ENCODE peak calls at places on chromosomes 7 and 10, in five cellular contexts. S is activated B cell treated with CpG ODN at 0.5 μM for 24 hours; K is activated T-helper 1 cell treated with anti-CD3 and anti-CD28 coated beads, Interleukin-2, amount 50 U/mL, for 16 hours; M is endothelial cell of umbilical vein; F is stimulated activated CD8-positive, alpha-beta memory T cell treated with anti-CD3 and anti-CD28 coated beads, Interleukin-2, amount 100 ng/mL, for 1 hour. G is an unnamed sample.

GRCh38 chr10:116984202-116984993 is 20.6 kb downstream of the SHTN1 start:
- DNase-seq in S (no peak), K (no peak), M (no peak), F (no peak), G (no peak)

GRCh38 chr7:43431020-43431595 is 151.8 kb upstream of the STK17A start:
- DNase-seq in S (no peak), K (no peak), M (no peak), F (no peak), G (no peak)

GRCh38 chr10:33215154-33215553 is 119.3 kb downstream of the NRP1 start:
- DNase-seq in S (no peak), K (no peak), M (no peak), F (no peak), G (no peak)

GRCh38 chr10:114605155-114605797 is 52.8 kb downstream of the ABLIM1 start:
- DNase-seq in S (no peak), K (no peak), M (no peak), F (no peak), G (no peak)

GRCh38 chr10:50625663-50626062 is 1.9 kb upstream of the SGMS1 start:
- DNase-seq in S (no peak), K (no peak), M (no peak), F (no peak), G (no peak)

GRCh38 chr10:80519936-80520650 is 17.6 kb upstream of the SH2D4B start:
- DNase-seq in S (no peak), K (no peak), M (no peak), F (no peak), G (no peak)

GRCh38 chr7:82234457-82235049 is 209.0 kb downstream of the CACNA2D1 start:
- DNase-seq in S (no peak), K (no peak), M (peak), F (no peak), G (no peak)

GRCh38 chr7:150799741-150800575 is at the start of gene TMEM176B:
- DNase-seq in S (no peak), K (no peak), M (no peak), F (no peak), G (no peak)

GRCh38 chr10:96509017-96509641 is 4.6 kb downstream of the TLL2 start:
- DNase-seq in S (no peak), K (no peak), M (no peak), F (no peak), G (no peak)

GRCh38 chr7:5210751-5211338 is 20.8 kb downstream of the WIPI2 start:
- DNase-seq in S (no peak), K (no peak), M (no peak), F (no peak), G (no peak)

GRCh38 chr7:45021604-45022296 is 21.7 kb downstream of the CCM2 start:
- DNase-seq in S (no peak), K (no peak), M (peak), F (no peak), G (no peak)